ENCODE peak calls at places on chromosomes 2 and 18, in ten cellular contexts. M, N, R, A, T, I, B, Z, C and E are unnamed samples.

GRCh38 chr2:38190542-38191218 is 114.7 kb upstream of the CYP1B1 start:
- DNase-seq in M (no peak), N (no peak), R (peak), A (no peak), T (no peak), I (no peak), B (no peak), Z (no peak), C (no peak), E (no peak)

GRCh38 chr2:60806988-60807681 is 51.1 kb downstream of the PAPOLG start:
- DNase-seq in M (no peak), N (no peak), R (peak), A (peak), T (no peak), I (no peak), B (no peak), Z (no peak), C (peak), E (no peak)

GRCh38 chr2:647691-648231 is 29.4 kb downstream of the TMEM18 start:
- DNase-seq in M (no peak), N (no peak), R (no peak), A (peak), T (no peak), I (no peak), B (no peak), Z (no peak), C (no peak), E (peak)

GRCh38 chr2:26002617-26003310 is 20.5 kb upstream of the KIF3C start:
- DNase-seq in M (no peak), N (no peak), R (no peak), A (no peak), T (no peak), I (no peak), B (peak), Z (no peak), C (no peak), E (no peak)

GRCh38 chr2:120347387-120348010 is 1.6 kb downstream of the INHBB start:
- DNase-seq in M (peak), N (no peak), R (peak), A (no peak), T (no peak), I (no peak), B (no peak), Z (no peak), C (no peak), E (no peak)

GRCh38 chr2:12948963-12949353 is 232.2 kb downstream of the TRIB2 start:
- DNase-seq in M (no peak), N (no peak), R (no peak), A (no peak), T (no peak), I (no peak), B (no peak), Z (no peak), C (no peak), E (no peak)

GRCh38 chr2:173153486-173153885 is 77.8 kb downstream of the MAP3K20 start:
- DNase-seq in M (no peak), N (no peak), R (peak), A (no peak), T (no peak), I (no peak), B (no peak), Z (no peak), C (no peak), E (no peak)

GRCh38 chr2:240732911-240733622 is 41.4 kb downstream of the AQP12A start:
- DNase-seq in M (no peak), N (no peak), R (no peak), A (no peak), T (no peak), I (no peak), B (no peak), Z (no peak), C (no peak), E (no peak)

GRCh38 chr2:69902213-69902922 is 8.6 kb downstream of the SNRNP27 start:
- DNase-seq in M (no peak), N (peak), R (no peak), A (no peak), T (no peak), I (no peak), B (no peak), Z (no peak), C (no peak), E (no peak)

GRCh38 chr2:160650196-160651108 is 156.8 kb upstream of the RBMS1 start:
- DNase-seq in M (no peak), N (no peak), R (no peak), A (no peak), T (no peak), I (no peak), B (no peak), Z (no peak), C (no peak), E (no peak)

GRCh38 chr2:96965781-96966514 is 20.4 kb downstream of the FAM178B start:
- DNase-seq in M (no peak), N (no peak), R (no peak), A (no peak), T (no peak), I (no peak), B (no peak), Z (no peak), C (no peak), E (no peak)

GRCh38 chr2:190303642-190304041 is 16.0 kb downstream of the HIBCH start:
- DNase-seq in M (no peak), N (no peak), R (peak), A (no peak), T (no peak), I (no peak), B (no peak), Z (no peak), C (no peak), E (no peak)

GRCh38 chr2:221965806-221966205 is 333.0 kb downstream of the PAX3 start:
- DNase-seq in M (no peak), N (no peak), R (no peak), A (no peak), T (no peak), I (no peak), B (no peak), Z (no peak), C (no peak), E (no peak)

GRCh38 chr2:28638102-28638501 is 113.5 kb upstream of the PPP1CB start:
- DNase-seq in M (no peak), N (no peak), R (no peak), A (no peak), T (no peak), I (no peak), B (no peak), Z (no peak), C (no peak), E (peak)

GRCh38 chr2:133641497-133641896 is 73.2 kb upstream of the NCKAP5 start:
- DNase-seq in M (no peak), N (no peak), R (peak), A (no peak), T (peak), I (peak), B (peak), Z (no peak), C (peak), E (no peak)

GRCh38 chr2:63189026-63189425 is 138.4 kb downstream of the OTX1 start:
- DNase-seq in M (no peak), N (no peak), R (peak), A (no peak), T (no peak), I (peak), B (no peak), Z (no peak), C (peak), E (no peak)

GRCh38 chr2:216651370-216651881 is 18.2 kb downstream of the IGFBP2 start:
- DNase-seq in M (no peak), N (no peak), R (peak), A (no peak), T (no peak), I (no peak), B (no peak), Z (no peak), C (peak), E (no peak)

GRCh38 chr18:26555804-26556553 is 7.6 kb upstream of the KCTD1 start:
- DNase-seq in M (no peak), N (no peak), R (no peak), A (no peak), T (no peak), I (no peak), B (no peak), Z (no peak), C (no peak), E (no peak)

GRCh38 chr2:11011359-11011758 is 99.6 kb downstream of the KCNF1 start:
- DNase-seq in M (no peak), N (no peak), R (no peak), A (no peak), T (no peak), I (no peak), B (no peak), Z (no peak), C (no peak), E (peak)

GRCh38 chr2:229519655-229520054 is 194.7 kb downstream of the DNER start:
- DNase-seq in M (no peak), N (no peak), R (no peak), A (no peak), T (no peak), I (no peak), B (no peak), Z (no peak), C (peak), E (no peak)

GRCh38 chr2:102484310-102485061 is 11.5 kb downstream of the SLC9A4 start:
- DNase-seq in M (no peak), N (no peak), R (no peak), A (no peak), T (no peak), I (no peak), B (no peak), Z (no peak), C (no peak), E (no peak)

GRCh38 chr2:158011055-158011771 is 90.5 kb upstream of the UPP2 start:
- DNase-seq in M (no peak), N (no peak), R (no peak), A (no peak), T (no peak), I (peak), B (no peak), Z (no peak), C (peak), E (no peak)

GRCh38 chr18:49168970-49169619 is 218.3 kb upstream of the SMAD7 start:
- DNase-seq in M (no peak), N (no peak), R (no peak), A (no peak), T (no peak), I (no peak), B (no peak), Z (no peak), C (no peak), E (no peak)

GRCh38 chr2:164538250-164538866 is 82.9 kb downstream of the GRB14 start:
- DNase-seq in M (peak), N (no peak), R (peak), A (no peak), T (no peak), I (no peak), B (no peak), Z (no peak), C (peak), E (no peak)

GRCh38 chr2:160373263-160374019 is 120.2 kb downstream of the RBMS1 start:
- DNase-seq in M (no peak), N (no peak), R (no peak), A (no peak), T (no peak), I (no peak), B (no peak), Z (no peak), C (no peak), E (no peak)

GRCh38 chr2:69493268-69493667 is 56.0 kb upstream of the NFU1 start:
- DNase-seq in M (peak), N (peak), R (no peak), A (no peak), T (peak), I (no peak), B (no peak), Z (no peak), C (no peak), E (no peak)

GRCh38 chr2:3479430-3480320 is 39.7 kb downstream of the ADI1 start:
- DNase-seq in M (no peak), N (peak), R (no peak), A (no peak), T (no peak), I (no peak), B (no peak), Z (no peak), C (no peak), E (no peak)

GRCh38 chr2:230902180-230902899 is 22.7 kb downstream of the GPR55 start:
- DNase-seq in M (peak), N (peak), R (peak), A (peak), T (no peak), I (no peak), B (peak), Z (peak), C (peak), E (peak)

GRCh38 chr2:61135510-61135909 is 26.5 kb upstream of the C2orf74 start:
- DNase-seq in M (no peak), N (no peak), R (peak), A (no peak), T (no peak), I (no peak), B (no peak), Z (no peak), C (peak), E (no peak)

GRCh38 chr2:8389373-8390108 is 292.3 kb upstream of the ID2 start:
- DNase-seq in M (no peak), N (no peak), R (peak), A (no peak), T (no peak), I (no peak), B (no peak), Z (no peak), C (no peak), E (no peak)

GRCh38 chr2:197515277-197515797 is 529 bp upstream of the MOB4 start:
- DNase-seq in M (no peak), N (no peak), R (peak), A (no peak), T (no peak), I (no peak), B (no peak), Z (no peak), C (peak), E (no peak)

GRCh38 chr2:33272001-33272400 is 204.4 kb upstream of the RASGRP3 start:
- DNase-seq in M (no peak), N (no peak), R (peak), A (no peak), T (no peak), I (no peak), B (no peak), Z (no peak), C (no peak), E (no peak)